ENCODE peak calls at places on chromosomes 5 and 9, in ten cellular contexts. J is GM12892, R is upper lobe of left lung, T is Peyer's patch, C is sigmoid colon, A is tibial nerve, K is IMR-90, H is body of pancreas, X is ovary, D is HCT116. O is an unnamed sample.
A peak's percentile ranks its signal among the peaks of the same experiment; 100 is the strongest.

GRCh38 chr5:131109540-131110255 is 55.4 kb downstream of the HINT1 start:
- DNase-seq in J (no peak), R (no peak), T (no peak), C (no peak), A (no peak), K (peak; percentile 33), H (peak; percentile 47), X (no peak), D (peak; percentile 35), O (no peak)

GRCh38 chr5:157540707-157541451 is 34.7 kb downstream of the ADAM19 start:
- DNase-seq in J (peak; percentile 50), R (peak; percentile 49), T (no peak), C (peak; percentile 82), A (no peak), K (peak; percentile 84), H (peak; percentile 22), X (no peak), D (no peak), O (peak; percentile 46)

GRCh38 chr9:69172895-69173294 is 1.2 kb upstream of the TJP2 start:
- DNase-seq in J (no peak), R (no peak), T (no peak), C (no peak), A (no peak), K (no peak), H (no peak), X (no peak), D (no peak), O (no peak)

GRCh38 chr5:61313960-61314681 is 17.9 kb upstream of the ZSWIM6 start:
- DNase-seq in J (no peak), R (no peak), T (no peak), C (no peak), A (no peak), K (peak; percentile 94), H (peak; percentile 32), X (no peak), D (no peak), O (no peak)

GRCh38 chr5:22411950-22412349 is 441.2 kb downstream of the CDH12 start:
- DNase-seq in J (no peak), R (no peak), T (no peak), C (no peak), A (no peak), K (no peak), H (no peak), X (no peak), D (no peak), O (no peak)

GRCh38 chr5:118068886-118069285 is 919.5 kb downstream of the DTWD2 start:
- DNase-seq in J (no peak), R (no peak), T (no peak), C (no peak), A (no peak), K (no peak), H (no peak), X (no peak), D (no peak), O (no peak)

GRCh38 chr9:127185931-127186781 is 63.7 kb upstream of the ANGPTL2 start:
- DNase-seq in J (no peak), R (no peak), T (peak; percentile 58), C (peak; percentile 95), A (peak; percentile 82), K (peak; percentile 84), H (peak; percentile 61), X (peak; percentile 91), D (no peak), O (peak; percentile 90)

GRCh38 chr9:20339611-20340010 is 282.7 kb downstream of the MLLT3 start:
- DNase-seq in J (no peak), R (no peak), T (no peak), C (no peak), A (no peak), K (no peak), H (no peak), X (no peak), D (no peak), O (no peak)

GRCh38 chr9:87431831-87432230 is 65.8 kb upstream of the DAPK1 start:
- DNase-seq in J (no peak), R (no peak), T (no peak), C (no peak), A (no peak), K (no peak), H (no peak), X (no peak), D (no peak), O (no peak)

GRCh38 chr5:21693591-21693990 is 1159.6 kb downstream of the CDH12 start:
- DNase-seq in J (no peak), R (no peak), T (no peak), C (no peak), A (no peak), K (no peak), H (no peak), X (no peak), D (no peak), O (no peak)

GRCh38 chr9:127585161-127585750 is 26.8 kb upstream of the STXBP1 start:
- DNase-seq in J (no peak), R (no peak), T (no peak), C (no peak), A (no peak), K (no peak), H (no peak), X (no peak), D (no peak), O (no peak)

GRCh38 chr5:61881821-61882220 is 424.2 kb upstream of the KIF2A start:
- DNase-seq in J (no peak), R (no peak), T (no peak), C (no peak), A (no peak), K (peak; percentile 3), H (no peak), X (no peak), D (no peak), O (no peak)

GRCh38 chr9:128912270-128912853 is 8.4 kb upstream of the PHYHD1 start:
- DNase-seq in J (no peak), R (peak; percentile 55), T (no peak), C (no peak), A (no peak), K (peak; percentile 94), H (no peak), X (no peak), D (peak; percentile 43), O (no peak)
- TF ChIP-seq POLR2A in J (no peak), R (no peak), T (no peak), C (no peak), A (no peak), K (no peak), H (no peak), X (no peak), D (no peak), O (no peak)

GRCh38 chr9:71772726-71773125 is 4.4 kb upstream of the CEMIP2 start:
- DNase-seq in J (no peak), R (no peak), T (no peak), C (no peak), A (no peak), K (no peak), H (no peak), X (no peak), D (no peak), O (no peak)

GRCh38 chr9:71766663-71767062 is 1.6 kb downstream of the CEMIP2 start:
- DNase-seq in J (no peak), R (no peak), T (no peak), C (no peak), A (no peak), K (no peak), H (peak; percentile 22), X (no peak), D (no peak), O (no peak)

GRCh38 chr9:71767421-71768321 is 642 bp downstream of the CEMIP2 start:
- DNase-seq in J (no peak), R (peak; percentile 46), T (peak; percentile 61), C (peak; percentile 69), A (no peak), K (peak; percentile 26), H (peak; percentile 16), X (no peak), D (no peak), O (peak; percentile 87)

GRCh38 chr9:71768388-71769174 is at the start of gene CEMIP2:
- DNase-seq in J (peak; percentile 72), R (peak; percentile 98), T (peak; percentile 95), C (peak; percentile 95), A (peak; percentile 71), K (peak; percentile 86), H (peak; percentile 95), X (peak; percentile 87), D (peak; percentile 62), O (peak; percentile 89)

DNA sequence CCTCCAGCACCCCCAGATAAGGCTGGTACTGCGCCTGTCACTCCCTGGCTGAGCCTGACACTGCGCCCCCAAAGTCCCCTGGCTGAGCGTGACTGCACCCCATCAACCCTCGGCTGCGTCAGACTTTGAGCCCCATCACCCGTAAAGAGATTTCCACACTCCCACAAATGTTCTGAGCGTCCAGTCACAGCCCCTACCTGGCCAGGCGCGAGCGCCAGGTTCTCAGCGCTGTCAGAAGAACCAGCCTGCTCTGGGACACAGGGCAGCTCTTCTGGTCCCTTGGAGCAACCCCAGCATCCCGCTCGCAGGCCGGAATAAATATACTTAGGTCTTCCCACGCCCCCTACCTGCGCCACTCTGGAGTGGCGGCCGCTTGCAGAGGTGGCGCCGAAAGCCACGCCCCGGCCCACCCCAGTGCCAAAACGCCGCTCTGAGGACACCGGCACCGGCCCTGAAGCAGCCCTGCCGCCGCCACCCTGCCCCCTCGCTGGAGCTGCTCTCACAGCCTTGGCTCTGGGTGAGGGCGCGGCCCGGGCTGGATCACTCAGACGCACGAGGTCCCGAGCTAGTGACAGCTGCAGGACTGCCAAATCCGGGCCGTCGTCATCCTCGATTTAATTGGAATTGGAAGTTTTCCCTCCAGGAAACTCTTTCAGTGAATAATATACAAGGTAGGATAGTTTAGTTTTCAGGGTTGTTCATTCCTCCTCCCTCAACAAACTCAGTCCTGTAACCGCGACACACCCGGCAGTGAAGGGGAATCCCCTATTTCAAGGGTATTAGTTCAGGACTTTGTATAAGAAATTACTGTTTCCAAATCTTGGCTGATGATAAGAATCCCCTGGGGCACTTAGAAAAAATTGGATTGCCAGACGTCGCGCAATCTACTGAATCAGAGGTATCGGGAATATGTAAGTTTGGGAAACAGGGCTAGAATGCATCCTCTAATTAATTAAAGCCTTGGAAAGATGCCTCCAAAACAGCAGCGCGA is 1.2 kb upstream of the CEMIP2 start:
- DNase-seq in J (peak; percentile 13), R (peak; percentile 96), T (peak; percentile 82), C (peak; percentile 91), A (peak; percentile 47), K (no peak), H (peak; percentile 96), X (peak; percentile 61), D (peak; percentile 75), O (peak; percentile 98)
- TF ChIP-seq POLR2A in J (no peak), R (no peak), T (no peak), C (no peak), A (no peak), K (no peak), H (peak; percentile 56), X (no peak), D (no peak), O (no peak)

GRCh38 chr9:132125944-132126720 is 35.7 kb upstream of the NTNG2 start:
- DNase-seq in J (peak; percentile 37), R (no peak), T (no peak), C (no peak), A (no peak), K (no peak), H (no peak), X (no peak), D (no peak), O (no peak)
- TF ChIP-seq POLR2A in J (no peak), R (no peak), T (no peak), C (no peak), A (no peak), K (no peak), H (no peak), X (no peak), D (no peak), O (no peak)

DNA sequence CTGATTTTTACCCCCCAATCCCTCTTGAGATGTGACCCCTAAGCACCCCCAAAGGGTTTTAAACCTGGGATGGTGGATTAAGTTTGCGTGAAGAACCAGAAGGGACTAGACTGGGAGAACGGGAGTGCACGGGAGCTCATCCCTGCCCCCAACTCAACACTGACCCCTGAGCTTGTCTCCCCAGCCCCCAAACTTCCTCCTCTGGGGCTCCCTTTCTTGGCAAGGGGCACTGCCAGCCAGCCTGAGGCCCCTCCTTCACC is 5.0 kb upstream of the SET start:
- DNase-seq in J (no peak), R (no peak), T (no peak), C (no peak), A (no peak), K (no peak), H (no peak), X (no peak), D (no peak), O (no peak)
- TF ChIP-seq POLR2A in J (no peak), R (no peak), T (no peak), C (no peak), A (no peak), K (no peak), H (no peak), X (no peak), D (no peak), O (no peak)